ENCODE peak calls at places on chromosomes 6 and 20, in five cellular contexts. One of them, this sample, is unnamed.

GRCh38 chr6:164133095-164133494 is 718.6 kb downstream of the QKI start:
- DNase-seq in breast epithelium: no peak
- DNase-seq in brain microvascular endothelial cell: peak
- DNase-seq in IMR-90: no peak
- DNase-seq in neural progenitor cell: no peak
- DNase-seq in this sample: no peak

GRCh38 chr20:58987790-58988564 is 6.9 kb downstream of the NELFCD start:
- DNase-seq in breast epithelium: no peak
- DNase-seq in IMR-90: no peak
- DNase-seq in neural progenitor cell: no peak
- DNase-seq in brain microvascular endothelial cell: no peak
- DNase-seq in this sample: no peak

GRCh38 chr6:99575544-99576227 is 7.2 kb upstream of the CCNC start:
- DNase-seq in brain microvascular endothelial cell: no peak
- DNase-seq in IMR-90: no peak
- DNase-seq in breast epithelium: no peak
- DNase-seq in neural progenitor cell: no peak
- DNase-seq in this sample: no peak

GRCh38 chr6:44477293-44477894 is 89.9 kb downstream of the CDC5L start:
- DNase-seq in breast epithelium: no peak
- DNase-seq in neural progenitor cell: no peak
- DNase-seq in brain microvascular endothelial cell: no peak
- DNase-seq in IMR-90: no peak
- DNase-seq in this sample: no peak

GRCh38 chr20:36154696-36155628 is at the start of gene EPB41L1:
- DNase-seq in brain microvascular endothelial cell: no peak
- DNase-seq in neural progenitor cell: peak
- DNase-seq in IMR-90: no peak
- DNase-seq in breast epithelium: no peak
- DNase-seq in this sample: no peak

GRCh38 chr20:57320358-57320757 is 9.2 kb upstream of the SPO11 start:
- DNase-seq in neural progenitor cell: no peak
- DNase-seq in brain microvascular endothelial cell: no peak
- DNase-seq in IMR-90: no peak
- DNase-seq in breast epithelium: no peak
- DNase-seq in this sample: no peak

GRCh38 chr20:44618318-44618731 is 33.2 kb downstream of the ADA start:
- DNase-seq in IMR-90: no peak
- DNase-seq in neural progenitor cell: no peak
- DNase-seq in brain microvascular endothelial cell: no peak
- DNase-seq in breast epithelium: no peak
- DNase-seq in this sample: no peak

GRCh38 chr20:49230575-49231211 is 11.5 kb downstream of the DDX27 start:
- DNase-seq in IMR-90: peak
- DNase-seq in neural progenitor cell: no peak
- DNase-seq in brain microvascular endothelial cell: no peak
- DNase-seq in breast epithelium: no peak
- DNase-seq in this sample: no peak

GRCh38 chr20:31747640-31748039 is 8.6 kb downstream of the TPX2 start:
- DNase-seq in brain microvascular endothelial cell: no peak
- DNase-seq in IMR-90: peak
- DNase-seq in breast epithelium: no peak
- DNase-seq in neural progenitor cell: no peak
- DNase-seq in this sample: no peak

GRCh38 chr6:168413018-168413720 is 27.8 kb upstream of the SMOC2 start:
- DNase-seq in brain microvascular endothelial cell: no peak
- DNase-seq in IMR-90: no peak
- DNase-seq in breast epithelium: no peak
- DNase-seq in neural progenitor cell: no peak
- DNase-seq in this sample: no peak

GRCh38 chr20:58038123-58038654 is 190.3 kb downstream of the ANKRD60 start:
- DNase-seq in brain microvascular endothelial cell: no peak
- DNase-seq in neural progenitor cell: no peak
- DNase-seq in breast epithelium: no peak
- DNase-seq in IMR-90: no peak
- DNase-seq in this sample: no peak

GRCh38 chr6:145863396-145863795 is 48.8 kb upstream of the FBXO30 start:
- DNase-seq in neural progenitor cell: no peak
- DNase-seq in breast epithelium: no peak
- DNase-seq in IMR-90: no peak
- DNase-seq in brain microvascular endothelial cell: no peak
- DNase-seq in this sample: no peak

GRCh38 chr6:52574709-52575489 is 2.0 kb downstream of the TRAM2 start:
- DNase-seq in IMR-90: no peak
- DNase-seq in neural progenitor cell: no peak
- DNase-seq in brain microvascular endothelial cell: peak
- DNase-seq in breast epithelium: no peak
- DNase-seq in this sample: no peak

GRCh38 chr6:34970962-34971361 is 81.9 kb downstream of the ANKS1A start:
- DNase-seq in brain microvascular endothelial cell: no peak
- DNase-seq in neural progenitor cell: no peak
- DNase-seq in breast epithelium: no peak
- DNase-seq in IMR-90: peak
- DNase-seq in this sample: no peak

GRCh38 chr6:32153252-32153834 is 598 bp upstream of the PPT2 start:
- DNase-seq in brain microvascular endothelial cell: peak
- DNase-seq in neural progenitor cell: peak
- DNase-seq in IMR-90: peak
- DNase-seq in breast epithelium: no peak
- DNase-seq in this sample: peak
- TF ChIP-seq CTCF in brain microvascular endothelial cell: peak
- TF ChIP-seq CTCF in neural progenitor cell: peak
- TF ChIP-seq CTCF in IMR-90: peak
- TF ChIP-seq CTCF in breast epithelium: no peak
- TF ChIP-seq CTCF in this sample: no peak

GRCh38 chr6:111952821-111953535 is 79.7 kb upstream of the FYN start:
- DNase-seq in neural progenitor cell: no peak
- DNase-seq in brain microvascular endothelial cell: no peak
- DNase-seq in IMR-90: peak
- DNase-seq in breast epithelium: no peak
- DNase-seq in this sample: no peak
- TF ChIP-seq CTCF in neural progenitor cell: no peak
- TF ChIP-seq CTCF in brain microvascular endothelial cell: no peak
- TF ChIP-seq CTCF in IMR-90: no peak
- TF ChIP-seq CTCF in breast epithelium: no peak
- TF ChIP-seq CTCF in this sample: no peak

GRCh38 chr6:20778460-20778859 is 244.2 kb downstream of the CDKAL1 start:
- DNase-seq in IMR-90: no peak
- DNase-seq in breast epithelium: no peak
- DNase-seq in neural progenitor cell: no peak
- DNase-seq in brain microvascular endothelial cell: no peak
- DNase-seq in this sample: no peak

GRCh38 chr6:20773822-20774221 is 239.6 kb downstream of the CDKAL1 start:
- DNase-seq in brain microvascular endothelial cell: no peak
- DNase-seq in IMR-90: no peak
- DNase-seq in neural progenitor cell: no peak
- DNase-seq in breast epithelium: no peak
- DNase-seq in this sample: no peak

DNA sequence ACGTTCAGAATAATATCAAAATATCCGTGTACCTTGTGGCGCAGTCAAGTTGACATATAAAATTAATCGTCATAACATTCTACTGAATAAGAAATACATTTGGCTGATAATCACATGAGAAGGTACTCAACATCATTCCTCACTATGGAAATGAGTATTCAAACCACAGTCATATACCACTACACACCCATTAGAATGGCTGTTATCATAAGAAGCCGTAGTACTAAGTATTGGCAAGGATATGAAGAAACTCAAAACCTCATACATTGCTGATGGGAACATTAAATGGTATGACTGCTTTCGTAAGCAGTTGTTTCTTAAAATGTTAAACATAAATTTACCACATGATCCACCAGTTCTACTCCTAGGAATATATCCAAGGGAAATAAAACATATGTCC is 244.7 kb downstream of the CDKAL1 start:
- DNase-seq in breast epithelium: no peak
- DNase-seq in brain microvascular endothelial cell: no peak
- DNase-seq in IMR-90: no peak
- DNase-seq in neural progenitor cell: no peak
- DNase-seq in this sample: no peak
- TF ChIP-seq CTCF in breast epithelium: no peak
- TF ChIP-seq CTCF in brain microvascular endothelial cell: no peak
- TF ChIP-seq CTCF in IMR-90: no peak
- TF ChIP-seq CTCF in neural progenitor cell: no peak
- TF ChIP-seq CTCF in this sample: no peak

DNA sequence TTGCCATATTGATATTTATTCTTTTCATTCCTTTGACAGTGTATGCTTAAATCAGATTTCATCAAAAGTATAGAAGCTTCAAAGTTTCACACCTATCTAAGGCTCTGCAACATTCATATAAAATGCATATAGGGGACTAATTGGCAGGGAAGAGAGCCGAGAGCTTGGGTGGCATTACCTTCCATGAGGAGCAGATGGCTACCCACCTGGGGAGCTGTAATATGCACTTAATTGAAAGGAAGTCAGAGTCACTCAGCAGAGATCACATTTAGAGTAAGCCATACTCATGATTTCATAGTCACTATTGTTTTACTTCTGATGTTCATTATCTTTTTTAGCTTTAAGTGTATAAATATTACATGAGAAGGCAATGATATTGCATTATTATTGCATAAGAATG is 1305.3 kb downstream of the EPHA7 start:
- DNase-seq in brain microvascular endothelial cell: no peak
- DNase-seq in breast epithelium: no peak
- DNase-seq in IMR-90: no peak
- DNase-seq in neural progenitor cell: no peak
- DNase-seq in this sample: no peak
- TF ChIP-seq CTCF in brain microvascular endothelial cell: no peak
- TF ChIP-seq CTCF in breast epithelium: no peak
- TF ChIP-seq CTCF in IMR-90: no peak
- TF ChIP-seq CTCF in neural progenitor cell: no peak
- TF ChIP-seq CTCF in this sample: no peak

DNA sequence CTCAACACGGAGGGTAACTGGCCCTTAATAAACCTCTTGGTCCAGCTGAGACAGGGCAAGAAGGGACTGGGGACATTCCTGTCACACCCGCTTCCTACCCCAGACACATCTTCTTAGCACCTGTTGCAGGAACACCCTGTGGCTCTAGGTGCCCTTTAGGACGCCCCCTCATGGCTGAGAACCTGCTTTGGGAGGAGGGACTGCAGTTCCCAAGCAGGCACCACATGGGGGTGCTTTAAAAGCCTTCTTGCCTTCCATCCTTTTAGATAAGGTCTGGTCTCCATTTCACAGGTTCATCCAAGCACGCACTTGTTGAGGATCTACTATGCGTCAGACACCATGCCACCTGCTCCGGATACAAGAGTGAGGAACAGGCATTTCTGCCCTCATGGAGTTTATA is 26.6 kb downstream of the NSFL1C start:
- DNase-seq in breast epithelium: no peak
- DNase-seq in brain microvascular endothelial cell: no peak
- DNase-seq in neural progenitor cell: peak
- DNase-seq in IMR-90: peak
- DNase-seq in this sample: no peak
- TF ChIP-seq CTCF in breast epithelium: no peak
- TF ChIP-seq CTCF in brain microvascular endothelial cell: peak
- TF ChIP-seq CTCF in neural progenitor cell: peak
- TF ChIP-seq CTCF in IMR-90: peak
- TF ChIP-seq CTCF in this sample: peak

GRCh38 chr20:62387993-62388635 is 1.2 kb downstream of the RPS21 start:
- DNase-seq in breast epithelium: no peak
- DNase-seq in brain microvascular endothelial cell: no peak
- DNase-seq in IMR-90: no peak
- DNase-seq in neural progenitor cell: no peak
- DNase-seq in this sample: no peak

GRCh38 chr20:62387219-62387913 is 463 bp downstream of the RPS21 start:
- DNase-seq in neural progenitor cell: no peak
- DNase-seq in breast epithelium: no peak
- DNase-seq in brain microvascular endothelial cell: no peak
- DNase-seq in IMR-90: no peak
- DNase-seq in this sample: no peak

GRCh38 chr20:62389601-62390087 is 2.7 kb downstream of the RPS21 start:
- DNase-seq in breast epithelium: no peak
- DNase-seq in IMR-90: no peak
- DNase-seq in neural progenitor cell: no peak
- DNase-seq in brain microvascular endothelial cell: no peak
- DNase-seq in this sample: no peak

GRCh38 chr20:62390306-62391164 is 3.6 kb downstream of the RPS21 start:
- DNase-seq in breast epithelium: no peak
- DNase-seq in IMR-90: no peak
- DNase-seq in neural progenitor cell: no peak
- DNase-seq in brain microvascular endothelial cell: no peak
- DNase-seq in this sample: no peak

GRCh38 chr20:62388839-62389600 is 2.1 kb downstream of the RPS21 start:
- DNase-seq in breast epithelium: no peak
- DNase-seq in neural progenitor cell: no peak
- DNase-seq in IMR-90: no peak
- DNase-seq in brain microvascular endothelial cell: no peak
- DNase-seq in this sample: no peak
- TF ChIP-seq CTCF in breast epithelium: no peak
- TF ChIP-seq CTCF in neural progenitor cell: no peak
- TF ChIP-seq CTCF in IMR-90: peak
- TF ChIP-seq CTCF in brain microvascular endothelial cell: no peak
- TF ChIP-seq CTCF in this sample: no peak

GRCh38 chr6:36120979-36121706 is 9.2 kb upstream of the MAPK13 start:
- DNase-seq in neural progenitor cell: no peak
- DNase-seq in breast epithelium: peak
- DNase-seq in IMR-90: no peak
- DNase-seq in brain microvascular endothelial cell: no peak
- DNase-seq in this sample: no peak

GRCh38 chr6:36121752-36122494 is 8.4 kb upstream of the MAPK13 start:
- DNase-seq in IMR-90: no peak
- DNase-seq in brain microvascular endothelial cell: no peak
- DNase-seq in neural progenitor cell: no peak
- DNase-seq in breast epithelium: no peak
- DNase-seq in this sample: no peak

GRCh38 chr6:36119927-36120477 is 10.3 kb upstream of the MAPK13 start:
- DNase-seq in breast epithelium: no peak
- DNase-seq in neural progenitor cell: no peak
- DNase-seq in brain microvascular endothelial cell: no peak
- DNase-seq in IMR-90: no peak
- DNase-seq in this sample: no peak

GRCh38 chr6:36119209-36119608 is 11.1 kb upstream of the MAPK13 start:
- DNase-seq in IMR-90: no peak
- DNase-seq in brain microvascular endothelial cell: no peak
- DNase-seq in neural progenitor cell: no peak
- DNase-seq in breast epithelium: no peak
- DNase-seq in this sample: no peak

DNA sequence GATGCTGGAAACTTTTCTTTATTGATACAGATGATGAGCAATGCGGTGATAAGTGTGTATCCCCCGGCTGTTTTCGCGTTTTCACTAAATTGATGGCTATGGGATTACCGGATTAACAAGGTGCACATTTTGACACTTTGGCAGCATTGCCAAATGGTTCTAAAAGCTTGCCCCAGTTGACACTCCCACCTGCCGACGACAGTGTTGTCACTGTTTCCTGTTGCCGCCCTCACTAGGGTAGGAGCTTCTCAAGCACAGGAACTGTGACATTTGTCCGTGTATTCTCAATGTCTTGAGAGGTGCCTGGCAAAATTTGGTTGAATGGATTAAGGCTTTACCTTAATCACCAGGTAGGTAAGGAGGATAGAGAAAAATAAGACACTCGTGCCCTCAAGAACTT is 9.8 kb upstream of the MAPK13 start:
- DNase-seq in neural progenitor cell: no peak
- DNase-seq in IMR-90: no peak
- DNase-seq in breast epithelium: no peak
- DNase-seq in brain microvascular endothelial cell: no peak
- DNase-seq in this sample: no peak
- TF ChIP-seq CTCF in neural progenitor cell: no peak
- TF ChIP-seq CTCF in IMR-90: no peak
- TF ChIP-seq CTCF in breast epithelium: no peak
- TF ChIP-seq CTCF in brain microvascular endothelial cell: no peak
- TF ChIP-seq CTCF in this sample: no peak

This sample was measured in D721Med.